ENCODE peak calls at places on chromosomes 1 and 21, in seven cellular contexts. Z is OCI-LY7, G is HFF-Myc, T is glutamatergic neuron, Q is thoracic aorta, K is tibial artery, F is heart left ventricle. Y is an unnamed sample.

GRCh38 chr1:172399369-172400072 is 21.0 kb upstream of the C1orf105 start:
- DNase-seq in Z (peak; percentile 48), G (peak; percentile 77), T (no peak), Q (peak; percentile 19), K (peak; percentile 73), F (no peak), Y (no peak)

GRCh38 chr1:172967936-172968335 is 82.8 kb downstream of the TNFSF18 start:
- DNase-seq in Z (no peak), G (no peak), T (no peak), Q (no peak), K (no peak), F (no peak), Y (no peak)

GRCh38 chr1:170445096-170445495 is 86.9 kb upstream of the GORAB start:
- DNase-seq in Z (no peak), G (peak; percentile 40), T (no peak), Q (no peak), K (no peak), F (no peak), Y (no peak)

GRCh38 chr1:17485280-17485679 is 45.8 kb upstream of the RCC2 start:
- DNase-seq in Z (peak; percentile 13), G (no peak), T (peak; percentile 33), Q (no peak), K (no peak), F (no peak), Y (peak; percentile 14)

GRCh38 chr1:11187936-11188335 is 1.2 kb upstream of the ANGPTL7 start:
- DNase-seq in Z (no peak), G (no peak), T (no peak), Q (no peak), K (no peak), F (no peak), Y (no peak)

GRCh38 chr1:171801395-171801990 is 20.0 kb downstream of the METTL13 start:
- DNase-seq in Z (peak; percentile 41), G (peak; percentile 41), T (no peak), Q (no peak), K (no peak), F (no peak), Y (peak; percentile 40)

GRCh38 chr21:31895069-31895851 is 22.4 kb downstream of the HUNK start:
- DNase-seq in Z (no peak), G (no peak), T (no peak), Q (no peak), K (no peak), F (no peak), Y (peak; percentile 38)

GRCh38 chr1:52907068-52907811 is 14.3 kb downstream of the ECHDC2 start:
- DNase-seq in Z (no peak), G (no peak), T (no peak), Q (no peak), K (no peak), F (no peak), Y (no peak)

GRCh38 chr1:8651962-8652361 is 165.5 kb downstream of the RERE start:
- DNase-seq in Z (no peak), G (no peak), T (no peak), Q (no peak), K (no peak), F (no peak), Y (no peak)

GRCh38 chr21:46159390-46159789 is 4.0 kb upstream of the FTCD start:
- DNase-seq in Z (no peak), G (no peak), T (no peak), Q (no peak), K (no peak), F (peak; percentile 32), Y (no peak)

GRCh38 chr1:116115476-116115875 is 4.3 kb downstream of the MAB21L3 start:
- DNase-seq in Z (no peak), G (no peak), T (no peak), Q (no peak), K (no peak), F (no peak), Y (no peak)

GRCh38 chr1:2385606-2386280 is 5.6 kb downstream of the MORN1 start:
- DNase-seq in Z (no peak), G (no peak), T (peak; percentile 16), Q (no peak), K (peak; percentile 13), F (peak; percentile 44), Y (no peak)

GRCh38 chr1:47459263-47459788 is 21.5 kb downstream of the FOXD2 start:
- DNase-seq in Z (no peak), G (no peak), T (no peak), Q (no peak), K (no peak), F (no peak), Y (no peak)

GRCh38 chr1:78155121-78155520 is 109.4 kb downstream of the GIPC2 start:
- DNase-seq in Z (no peak), G (no peak), T (no peak), Q (no peak), K (no peak), F (no peak), Y (no peak)

GRCh38 chr1:31734582-31735107 is 29.5 kb downstream of the ADGRB2 start:
- DNase-seq in Z (no peak), G (no peak), T (no peak), Q (no peak), K (no peak), F (no peak), Y (no peak)

GRCh38 chr1:192639607-192640368 is 3.8 kb downstream of the RGS13 start:
- DNase-seq in Z (peak; percentile 42), G (no peak), T (no peak), Q (no peak), K (no peak), F (no peak), Y (no peak)

GRCh38 chr1:40861227-40862003 is 748 bp downstream of the CITED4 start:
- DNase-seq in Z (no peak), G (no peak), T (peak; percentile 48), Q (no peak), K (peak; percentile 31), F (peak; percentile 79), Y (peak; percentile 54)

GRCh38 chr21:16620921-16621320 is 891.1 kb downstream of the USP25 start:
- DNase-seq in Z (no peak), G (no peak), T (no peak), Q (no peak), K (no peak), F (no peak), Y (no peak)

GRCh38 chr1:183845681-183846080 is 40.8 kb downstream of the RGL1 start:
- DNase-seq in Z (no peak), G (no peak), T (no peak), Q (no peak), K (no peak), F (no peak), Y (no peak)

GRCh38 chr21:41933259-41934079 is 20.3 kb downstream of the C2CD2 start:
- DNase-seq in Z (no peak), G (no peak), T (no peak), Q (no peak), K (no peak), F (no peak), Y (no peak)

DNA sequence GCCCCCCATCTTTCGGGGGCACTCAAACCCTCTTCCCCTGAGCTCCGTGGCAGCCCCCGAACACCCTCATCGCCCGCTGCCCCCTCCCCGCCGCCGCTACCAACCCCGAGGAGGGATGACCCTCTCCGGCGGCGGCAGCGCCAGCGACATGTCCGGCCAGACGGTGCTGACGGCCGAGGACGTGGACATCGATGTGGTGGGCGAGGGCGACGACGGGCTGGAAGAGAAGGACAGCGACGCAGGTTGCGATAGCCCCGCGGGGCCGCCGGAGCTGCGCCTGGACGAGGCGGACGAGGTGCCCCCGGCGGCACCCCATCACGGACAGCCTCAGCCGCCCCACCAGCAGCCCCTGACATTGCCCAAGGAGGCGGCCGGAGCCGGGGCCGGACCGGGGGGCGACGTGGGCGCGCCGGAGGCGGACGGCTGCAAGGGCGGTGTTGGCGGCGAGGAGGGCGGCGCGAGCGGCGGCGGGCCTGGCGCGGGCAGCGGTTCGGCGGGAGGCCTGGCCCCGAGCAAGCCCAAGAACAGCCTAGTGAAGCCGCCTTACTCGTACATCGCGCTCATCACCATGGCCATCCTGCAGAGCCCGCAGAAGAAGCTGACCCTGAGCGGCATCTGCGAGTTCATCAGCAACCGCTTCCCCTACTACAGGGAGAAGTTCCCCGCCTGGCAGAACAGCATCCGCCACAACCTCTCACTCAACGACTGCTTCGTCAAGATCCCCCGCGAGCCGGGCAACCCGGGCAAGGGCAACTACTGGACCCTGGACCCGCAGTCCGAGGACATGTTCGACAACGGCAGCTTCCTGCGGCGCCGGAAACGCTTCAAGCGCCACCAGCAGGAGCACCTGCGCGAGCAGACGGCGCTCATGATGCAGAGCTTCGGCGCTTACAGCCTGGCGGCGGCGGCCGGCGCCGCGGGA is 838 bp downstream of the FOXD3 start:
- DNase-seq in Z (no peak), G (no peak), T (peak; percentile 59), Q (no peak), K (no peak), F (no peak), Y (peak; percentile 46)
- TF ChIP-seq CTCF in Z (no peak), G (no peak), T (no peak), Q (no peak), K (no peak), F (no peak), Y (no peak)

DNA sequence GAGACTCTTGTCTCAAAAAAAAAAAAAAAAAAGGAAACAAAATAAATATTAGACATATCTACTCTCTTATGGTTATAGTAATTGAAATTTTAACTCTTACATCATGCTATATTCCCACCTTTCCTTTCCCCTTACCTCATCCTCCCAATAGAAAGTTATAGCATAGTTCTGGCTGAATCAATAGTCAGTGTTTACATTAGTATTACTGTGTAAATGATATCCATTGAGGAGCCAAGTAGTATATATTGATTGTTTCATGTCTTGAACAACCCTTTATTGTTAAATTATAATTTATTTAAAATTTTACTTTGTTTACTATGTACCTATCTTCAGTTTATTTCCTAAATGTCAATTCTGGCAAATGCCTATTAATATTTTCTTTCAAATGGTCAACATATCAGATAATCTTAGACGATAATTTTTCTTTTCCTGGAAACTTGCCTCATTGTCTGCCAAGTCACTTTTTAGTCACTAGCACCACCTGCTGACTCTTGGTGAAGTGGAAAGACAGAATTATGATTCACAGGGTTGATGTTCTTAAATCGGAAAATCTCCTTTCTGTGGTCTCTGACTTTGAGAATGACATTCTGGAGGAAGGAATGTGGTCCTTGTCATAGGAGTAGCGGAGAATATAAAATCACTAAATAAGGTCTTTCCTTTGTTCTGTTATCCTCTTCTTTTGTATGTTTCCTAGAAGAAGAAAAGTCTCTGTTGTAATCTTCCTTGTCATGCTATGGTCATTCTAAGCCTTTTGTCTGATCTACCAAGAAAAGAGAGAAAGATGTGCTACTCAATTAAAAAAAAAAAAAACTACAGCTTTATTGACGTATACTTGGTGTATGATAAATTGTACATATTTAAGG is 8.6 kb downstream of the HJV start:
- DNase-seq in Z (peak; percentile 76), G (peak; percentile 76), T (no peak), Q (no peak), K (peak; percentile 55), F (no peak), Y (no peak)
- TF ChIP-seq CTCF in Z (peak; percentile 99), G (peak; percentile 71), T (peak; percentile 11), Q (peak; percentile 66), K (peak; percentile 75), F (peak; percentile 77), Y (peak; percentile 61)

DNA sequence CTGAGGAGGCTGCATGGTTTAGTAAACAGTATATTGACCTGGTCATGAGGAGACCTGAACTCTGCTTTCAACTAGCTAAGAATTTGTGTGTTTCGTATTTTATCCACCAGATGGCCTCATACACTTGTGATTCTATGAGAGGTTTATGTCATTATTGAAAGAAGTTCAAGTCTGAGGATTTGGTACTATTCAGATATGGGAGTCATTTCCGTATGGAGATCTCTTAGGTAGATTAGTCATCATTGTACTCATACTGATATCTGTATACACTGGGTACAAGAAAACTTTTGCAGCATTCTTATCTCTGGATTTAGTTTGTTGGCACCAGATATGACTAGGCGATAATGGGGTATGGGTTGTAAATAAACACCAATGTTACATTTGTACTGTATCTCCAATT is 26.6 kb downstream of the ATF6 start:
- DNase-seq in Z (peak; percentile 55), G (peak; percentile 70), T (no peak), Q (no peak), K (no peak), F (no peak), Y (peak; percentile 5)
- TF ChIP-seq CTCF in Z (peak; percentile 83), G (peak; percentile 33), T (peak; percentile 75), Q (peak; percentile 55), K (peak; percentile 75), F (peak; percentile 48), Y (peak; percentile 52)

GRCh38 chr1:224113918-224114786 is at the start of gene FBXO28:
- DNase-seq in Z (peak; percentile 95), G (peak; percentile 85), T (peak; percentile 93), Q (peak; percentile 93), K (peak; percentile 94), F (peak; percentile 96), Y (peak; percentile 94)
- TF ChIP-seq CTCF in Z (no peak), G (no peak), T (no peak), Q (no peak), K (no peak), F (no peak), Y (no peak)

Y was measured in nephron progenitor cell.